ENCODE peak calls at places on chromosomes 11 and 22, in seven cellular contexts. Z is HCT116, R is SK-N-SH, Y is HepG2, A is H1, B is K562, G is GM12878. T is an unnamed sample.

GRCh38 chr11:14414470-14415461 is 55.8 kb upstream of the RRAS2 start:
- DNase-seq in G (peak; percentile 41), B (peak; percentile 71), Y (no peak), R (no peak), Z (no peak), A (no peak), T (no peak)

GRCh38 chr11:3132831-3133455 is 32.2 kb downstream of the OSBPL5 start:
- DNase-seq in G (no peak), B (no peak), Y (no peak), A (no peak), R (no peak), Z (no peak), T (no peak)

GRCh38 chr11:2271077-2271326 is 614 bp upstream of the ASCL2 start:
- DNase-seq in B (no peak), A (peak; percentile 58), G (no peak), Y (no peak), Z (no peak), R (no peak), T (peak; percentile 85)

GRCh38 chr11:123641495-123641840 is 13.0 kb downstream of the SCN3B start:
- DNase-seq in Z (no peak), B (no peak), A (no peak), Y (no peak), G (no peak), R (no peak), T (no peak)

GRCh38 chr11:24046731-24047130 is 450.1 kb upstream of the LUZP2 start:
- DNase-seq in B (no peak), Z (no peak), R (no peak), G (no peak), A (no peak), Y (no peak), T (no peak)

GRCh38 chr11:33373636-33374035 is 116.5 kb downstream of the HIPK3 start:
- DNase-seq in Z (no peak), Y (no peak), A (no peak), B (no peak), G (no peak), R (no peak), T (no peak)

GRCh38 chr22:24330636-24331035 is 60.0 kb downstream of the SPECC1L start:
- DNase-seq in R (no peak), Z (no peak), A (no peak), B (peak; percentile 17), G (no peak), Y (no peak), T (peak; percentile 20)

GRCh38 chr22:21943571-21944448 is 8.8 kb downstream of the PPM1F start:
- DNase-seq in B (no peak), G (no peak), A (no peak), R (no peak), Z (no peak), Y (no peak), T (no peak)

GRCh38 chr11:77200869-77201268 is 72.8 kb downstream of the MYO7A start:
- DNase-seq in B (no peak), Y (no peak), A (no peak), R (no peak), G (no peak), Z (no peak), T (no peak)

GRCh38 chr22:22045576-22046335 is 63.2 kb upstream of the TOP3B start:
- DNase-seq in B (no peak), Z (no peak), R (no peak), G (no peak), A (no peak), Y (no peak), T (no peak)

GRCh38 chr11:66727282-66727882 is 1.6 kb downstream of the SPTBN2 start:
- DNase-seq in Z (no peak), Y (no peak), A (peak; percentile 71), G (no peak), B (peak; percentile 69), R (peak; percentile 84), T (no peak)

GRCh38 chr11:119741369-119742262 is 12.6 kb upstream of the NECTIN1 start:
- DNase-seq in A (peak; percentile 95), R (no peak), B (peak; percentile 54), G (no peak), Y (peak; percentile 21), Z (no peak), T (no peak)

GRCh38 chr11:124536520-124536919 is 6.9 kb downstream of the OR8B12 start:
- DNase-seq in G (no peak), Y (peak; percentile 69), B (peak; percentile 40), A (peak; percentile 59), Z (peak; percentile 32), R (no peak), T (peak; percentile 97)

GRCh38 chr11:91136631-91137030 is 913.8 kb upstream of the CHORDC1 start:
- DNase-seq in R (no peak), A (no peak), Z (no peak), B (no peak), G (no peak), Y (no peak), T (no peak)

GRCh38 chr11:19722702-19723101 is 10.1 kb downstream of the NAV2 start:
- DNase-seq in A (no peak), Y (no peak), G (no peak), B (no peak), Z (no peak), R (no peak), T (no peak)

GRCh38 chr11:19724765-19725164 is 12.1 kb downstream of the NAV2 start:
- DNase-seq in A (no peak), R (no peak), G (no peak), Z (no peak), Y (no peak), B (no peak), T (no peak)

GRCh38 chr11:19727246-19727645 is 14.6 kb downstream of the NAV2 start:
- DNase-seq in B (no peak), A (no peak), G (no peak), Y (no peak), Z (no peak), R (peak; percentile 22), T (no peak)

GRCh38 chr11:19723572-19724342 is 11.1 kb downstream of the NAV2 start:
- DNase-seq in G (no peak), A (no peak), Y (peak; percentile 12), R (peak; percentile 85), Z (peak; percentile 36), B (no peak), T (no peak)

DNA sequence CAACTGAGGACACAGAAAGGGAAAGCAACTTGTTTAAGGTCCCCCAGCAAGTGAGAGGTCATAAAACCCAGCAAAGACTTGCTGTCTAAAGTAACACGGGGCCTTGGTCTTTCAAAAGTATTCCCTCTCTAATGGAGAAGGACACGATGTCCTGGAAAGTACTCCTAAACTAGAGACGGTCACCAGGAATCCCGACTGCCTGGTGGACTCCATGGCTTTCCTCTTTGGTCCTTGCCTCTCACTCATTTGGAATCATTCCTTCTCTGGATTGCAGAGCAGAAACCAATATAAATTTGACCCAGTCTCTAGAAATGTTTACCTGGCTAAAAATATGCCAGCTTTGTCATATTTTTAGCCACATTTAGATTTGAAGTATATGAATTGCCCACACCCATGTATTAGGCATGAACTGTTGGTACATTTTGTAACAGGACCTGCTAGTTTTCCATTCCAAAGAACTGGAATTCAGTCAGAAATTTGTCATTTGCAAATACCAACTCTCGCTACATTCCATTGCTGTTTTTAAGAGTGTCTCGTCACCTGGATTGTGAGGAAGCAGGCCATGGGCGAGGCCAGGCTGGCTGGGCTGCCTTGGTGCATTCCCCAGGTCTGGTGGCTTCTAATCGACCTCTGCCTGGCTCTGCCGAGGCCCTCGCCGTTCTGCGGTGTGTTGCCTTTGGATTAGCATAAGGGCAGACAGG is 12.9 kb downstream of the NAV2 start:
- DNase-seq in Z (no peak), B (no peak), G (no peak), Y (no peak), R (no peak), A (no peak), T (no peak)
- TF ChIP-seq JUND in Z (no peak), B (no peak), G (no peak), Y (no peak), R (no peak), A (no peak), T (no peak)

GRCh38 chr11:59865031-59865430 is 1.3 kb downstream of the TCN1 start:
- DNase-seq in R (no peak), G (no peak), Z (peak; percentile 48), B (no peak), Y (no peak), A (no peak), T (no peak)
- TF ChIP-seq JUND in R (no peak), G (no peak), Z (peak; percentile 39), B (no peak), Y (no peak), A (no peak), T (no peak)

GRCh38 chr22:47049078-47049609 is 286.7 kb downstream of the TBC1D22A start:
- DNase-seq in Y (no peak), Z (no peak), A (no peak), B (no peak), R (no peak), G (no peak), T (no peak)
- TF ChIP-seq JUND in Y (no peak), Z (no peak), A (no peak), B (no peak), R (no peak), G (no peak), T (no peak)

DNA sequence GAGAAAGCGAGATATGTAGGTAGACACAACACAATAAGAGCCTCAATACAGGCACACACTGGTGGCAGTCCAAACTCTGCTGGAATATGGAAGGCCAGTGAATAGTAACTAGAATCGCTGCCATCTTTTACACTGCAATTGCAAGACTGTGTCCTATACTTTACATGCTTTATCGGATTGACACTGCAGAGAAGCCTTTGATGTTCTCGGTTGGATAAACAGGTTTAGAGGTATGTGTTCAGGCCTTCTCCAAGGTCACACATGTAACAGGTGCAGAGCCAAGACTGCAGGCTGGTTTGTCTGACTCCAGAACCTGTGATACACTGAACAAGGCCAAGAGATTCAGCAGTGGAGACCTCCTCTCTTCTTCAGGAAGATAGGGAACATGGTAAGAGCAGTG is 5.1 kb downstream of the SAA1 start:
- DNase-seq in R (no peak), G (no peak), Z (no peak), B (no peak), Y (no peak), A (no peak), T (no peak)
- TF ChIP-seq JUND in R (no peak), G (no peak), Z (no peak), B (no peak), Y (no peak), A (no peak), T (no peak)

GRCh38 chr11:7587712-7588111 is 73.9 kb downstream of the PPFIBP2 start:
- DNase-seq in G (no peak), Y (no peak), A (no peak), Z (no peak), B (no peak), R (no peak), T (no peak)
- TF ChIP-seq JUND in G (no peak), Y (no peak), A (no peak), Z (no peak), B (no peak), R (no peak), T (no peak)

GRCh38 chr11:61601512-61601911 is 20.6 kb upstream of the SYT7 start:
- DNase-seq in R (no peak), A (no peak), B (no peak), Z (no peak), G (no peak), Y (peak; percentile 88), T (no peak)
- TF ChIP-seq JUND in R (no peak), A (no peak), B (no peak), Z (no peak), G (no peak), Y (no peak), T (no peak)

GRCh38 chr22:25475554-25476022 is 88.9 kb upstream of the GRK3 start:
- DNase-seq in B (no peak), G (no peak), Z (no peak), Y (no peak), A (no peak), R (peak; percentile 49), T (no peak)
- TF ChIP-seq JUND in B (no peak), G (no peak), Z (no peak), Y (no peak), A (no peak), R (no peak), T (no peak)

GRCh38 chr11:131977854-131978253 is 607.4 kb downstream of the NTM start:
- DNase-seq in G (no peak), Y (no peak), Z (no peak), B (no peak), R (no peak), A (no peak), T (no peak)
- TF ChIP-seq JUND in G (no peak), Y (no peak), Z (no peak), B (no peak), R (peak; percentile 43), A (no peak), T (no peak)

T was measured in T47D.